ENCODE peak calls at places on chromosomes 6 and 20, in six cellular contexts. One of them, this sample, is unnamed.

GRCh38 chr6:118668761-118669411 is 17.5 kb upstream of the CEP85L start:
- DNase-seq in psoas muscle: no peak
- DNase-seq in dorsolateral prefrontal cortex: no peak
- DNase-seq in H1: no peak
- DNase-seq in CD8-positive, alpha-beta memory T cell: no peak
- DNase-seq in heart left ventricle: no peak
- DNase-seq in this sample: no peak

GRCh38 chr6:44712353-44713147 is 325.0 kb downstream of the CDC5L start:
- DNase-seq in psoas muscle: no peak
- DNase-seq in dorsolateral prefrontal cortex: no peak
- DNase-seq in H1: no peak
- DNase-seq in CD8-positive, alpha-beta memory T cell: no peak
- DNase-seq in heart left ventricle: no peak
- DNase-seq in this sample: no peak

GRCh38 chr6:20366082-20366834 is 35.4 kb upstream of the E2F3 start:
- DNase-seq in psoas muscle: no peak
- DNase-seq in dorsolateral prefrontal cortex: peak; percentile 46
- DNase-seq in H1: no peak
- DNase-seq in CD8-positive, alpha-beta memory T cell: peak; percentile 75
- DNase-seq in heart left ventricle: no peak
- DNase-seq in this sample: no peak

GRCh38 chr6:128139519-128139918 is 238.7 kb upstream of the THEMIS start:
- DNase-seq in psoas muscle: no peak
- DNase-seq in dorsolateral prefrontal cortex: no peak
- DNase-seq in H1: no peak
- DNase-seq in CD8-positive, alpha-beta memory T cell: no peak
- DNase-seq in heart left ventricle: no peak
- DNase-seq in this sample: no peak

GRCh38 chr6:106501836-106502447 is 127.4 kb downstream of the RTN4IP1 start:
- DNase-seq in psoas muscle: no peak
- DNase-seq in dorsolateral prefrontal cortex: no peak
- DNase-seq in H1: no peak
- DNase-seq in CD8-positive, alpha-beta memory T cell: no peak
- DNase-seq in heart left ventricle: no peak
- DNase-seq in this sample: no peak

GRCh38 chr20:37179671-37180524 is 550 bp upstream of the MROH8 start:
- DNase-seq in psoas muscle: no peak
- DNase-seq in dorsolateral prefrontal cortex: no peak
- DNase-seq in H1: no peak
- DNase-seq in CD8-positive, alpha-beta memory T cell: no peak
- DNase-seq in heart left ventricle: no peak
- DNase-seq in this sample: no peak

GRCh38 chr20:19789009-19789408 is 31.0 kb downstream of the RIN2 start:
- DNase-seq in psoas muscle: no peak
- DNase-seq in dorsolateral prefrontal cortex: no peak
- DNase-seq in H1: no peak
- DNase-seq in CD8-positive, alpha-beta memory T cell: no peak
- DNase-seq in heart left ventricle: no peak
- DNase-seq in this sample: no peak

GRCh38 chr20:19750907-19751636 is 7.0 kb upstream of the RIN2 start:
- DNase-seq in psoas muscle: no peak
- DNase-seq in dorsolateral prefrontal cortex: no peak
- DNase-seq in H1: no peak
- DNase-seq in CD8-positive, alpha-beta memory T cell: no peak
- DNase-seq in heart left ventricle: no peak
- DNase-seq in this sample: no peak

GRCh38 chr6:75843401-75843800 is 94.4 kb downstream of the MYO6 start:
- DNase-seq in psoas muscle: no peak
- DNase-seq in dorsolateral prefrontal cortex: no peak
- DNase-seq in H1: no peak
- DNase-seq in CD8-positive, alpha-beta memory T cell: no peak
- DNase-seq in heart left ventricle: no peak
- DNase-seq in this sample: no peak

GRCh38 chr20:41563087-41563486 is 55.1 kb downstream of the CHD6 start:
- DNase-seq in psoas muscle: no peak
- DNase-seq in dorsolateral prefrontal cortex: no peak
- DNase-seq in H1: no peak
- DNase-seq in CD8-positive, alpha-beta memory T cell: no peak
- DNase-seq in heart left ventricle: no peak
- DNase-seq in this sample: no peak

GRCh38 chr6:6998194-6998569 is 109.6 kb upstream of the RREB1 start:
- DNase-seq in psoas muscle: peak; percentile 37
- DNase-seq in dorsolateral prefrontal cortex: no peak
- DNase-seq in H1: no peak
- DNase-seq in CD8-positive, alpha-beta memory T cell: no peak
- DNase-seq in heart left ventricle: no peak
- DNase-seq in this sample: no peak

GRCh38 chr6:139699335-139699734 is 324.9 kb upstream of the CITED2 start:
- DNase-seq in psoas muscle: no peak
- DNase-seq in dorsolateral prefrontal cortex: no peak
- DNase-seq in H1: no peak
- DNase-seq in CD8-positive, alpha-beta memory T cell: no peak
- DNase-seq in heart left ventricle: no peak
- DNase-seq in this sample: no peak

GRCh38 chr20:63735859-63736718 is at the start of gene LIME1:
- DNase-seq in psoas muscle: no peak
- DNase-seq in dorsolateral prefrontal cortex: no peak
- DNase-seq in H1: no peak
- DNase-seq in CD8-positive, alpha-beta memory T cell: peak; percentile 89
- DNase-seq in heart left ventricle: peak; percentile 75
- DNase-seq in this sample: no peak

GRCh38 chr6:143743256-143744166 is 65.7 kb downstream of the PHACTR2 start:
- DNase-seq in psoas muscle: no peak
- DNase-seq in dorsolateral prefrontal cortex: no peak
- DNase-seq in H1: no peak
- DNase-seq in CD8-positive, alpha-beta memory T cell: no peak
- DNase-seq in heart left ventricle: no peak
- DNase-seq in this sample: no peak

GRCh38 chr6:87944541-87944954 is 103.1 kb upstream of the SPACA1 start:
- DNase-seq in psoas muscle: peak; percentile 75
- DNase-seq in dorsolateral prefrontal cortex: peak; percentile 51
- DNase-seq in H1: no peak
- DNase-seq in CD8-positive, alpha-beta memory T cell: no peak
- DNase-seq in heart left ventricle: peak; percentile 77
- DNase-seq in this sample: no peak

GRCh38 chr6:140174509-140174908 is 800.1 kb upstream of the CITED2 start:
- DNase-seq in psoas muscle: no peak
- DNase-seq in dorsolateral prefrontal cortex: no peak
- DNase-seq in H1: no peak
- DNase-seq in CD8-positive, alpha-beta memory T cell: no peak
- DNase-seq in heart left ventricle: no peak
- DNase-seq in this sample: no peak

GRCh38 chr20:37902504-37903313 is at the start of gene VSTM2L:
- DNase-seq in psoas muscle: no peak
- DNase-seq in dorsolateral prefrontal cortex: no peak
- DNase-seq in H1: no peak
- DNase-seq in CD8-positive, alpha-beta memory T cell: no peak
- DNase-seq in heart left ventricle: no peak
- DNase-seq in this sample: no peak

GRCh38 chr6:170076466-170077165 is 214.3 kb downstream of the DLL1 start:
- DNase-seq in psoas muscle: no peak
- DNase-seq in dorsolateral prefrontal cortex: peak; percentile 42
- DNase-seq in H1: no peak
- DNase-seq in CD8-positive, alpha-beta memory T cell: no peak
- DNase-seq in heart left ventricle: peak; percentile 44
- DNase-seq in this sample: no peak

GRCh38 chr6:42618105-42618504 is 54.3 kb downstream of the UBR2 start:
- DNase-seq in psoas muscle: no peak
- DNase-seq in dorsolateral prefrontal cortex: no peak
- DNase-seq in H1: no peak
- DNase-seq in CD8-positive, alpha-beta memory T cell: no peak
- DNase-seq in heart left ventricle: no peak
- DNase-seq in this sample: no peak

GRCh38 chr6:42619963-42620362 is 56.1 kb downstream of the UBR2 start:
- DNase-seq in psoas muscle: no peak
- DNase-seq in dorsolateral prefrontal cortex: no peak
- DNase-seq in H1: no peak
- DNase-seq in CD8-positive, alpha-beta memory T cell: no peak
- DNase-seq in heart left ventricle: no peak
- DNase-seq in this sample: no peak

GRCh38 chr6:42618686-42619085 is 54.9 kb downstream of the UBR2 start:
- DNase-seq in psoas muscle: peak; percentile 25
- DNase-seq in dorsolateral prefrontal cortex: no peak
- DNase-seq in H1: no peak
- DNase-seq in CD8-positive, alpha-beta memory T cell: no peak
- DNase-seq in heart left ventricle: no peak
- DNase-seq in this sample: no peak

GRCh38 chr6:42616716-42617115 is 52.9 kb downstream of the UBR2 start:
- DNase-seq in psoas muscle: no peak
- DNase-seq in dorsolateral prefrontal cortex: no peak
- DNase-seq in H1: no peak
- DNase-seq in CD8-positive, alpha-beta memory T cell: no peak
- DNase-seq in heart left ventricle: no peak
- DNase-seq in this sample: no peak

DNA sequence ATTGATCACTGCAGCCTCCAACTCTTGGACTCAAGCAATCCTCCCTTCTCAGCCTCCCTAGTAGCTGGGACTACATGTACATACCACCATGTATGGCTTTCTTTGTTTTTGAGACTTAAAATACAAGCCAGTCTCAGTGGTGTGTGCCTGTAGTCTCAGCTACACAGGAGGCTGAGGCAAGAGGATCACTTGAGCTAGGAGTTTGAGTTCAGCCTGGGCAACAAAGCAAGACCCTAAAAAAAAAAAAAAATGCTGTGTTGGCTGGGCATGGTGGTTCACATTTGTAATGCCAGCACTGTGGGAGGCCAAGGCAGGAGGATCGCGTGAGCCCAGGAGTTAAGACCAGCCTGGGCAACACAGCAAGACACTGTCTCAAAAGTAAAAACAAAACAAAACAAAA is 51.7 kb downstream of the UBR2 start:
- DNase-seq in psoas muscle: no peak
- DNase-seq in dorsolateral prefrontal cortex: no peak
- DNase-seq in H1: no peak
- DNase-seq in CD8-positive, alpha-beta memory T cell: no peak
- DNase-seq in heart left ventricle: no peak
- DNase-seq in this sample: no peak
- H3K4me3 ChIP-seq in psoas muscle: no peak overlapping the region
- H3K4me3 ChIP-seq in dorsolateral prefrontal cortex: no peak overlapping the region
- H3K4me3 ChIP-seq in H1: no peak overlapping the region
- H3K4me3 ChIP-seq in CD8-positive, alpha-beta memory T cell: no peak overlapping the region
- H3K4me3 ChIP-seq in heart left ventricle: no peak overlapping the region
- H3K4me3 ChIP-seq in this sample: no peak overlapping the region

GRCh38 chr6:155398221-155398620 is 57.4 kb downstream of the NOX3 start:
- DNase-seq in psoas muscle: no peak
- DNase-seq in dorsolateral prefrontal cortex: no peak
- DNase-seq in H1: no peak
- DNase-seq in CD8-positive, alpha-beta memory T cell: no peak
- DNase-seq in heart left ventricle: no peak
- DNase-seq in this sample: no peak

GRCh38 chr6:155400022-155400965 is 55.3 kb downstream of the NOX3 start:
- DNase-seq in psoas muscle: no peak
- DNase-seq in dorsolateral prefrontal cortex: peak; percentile 53
- DNase-seq in H1: no peak
- DNase-seq in CD8-positive, alpha-beta memory T cell: no peak
- DNase-seq in heart left ventricle: no peak
- DNase-seq in this sample: no peak

GRCh38 chr6:155397172-155397705 is 58.4 kb downstream of the NOX3 start:
- DNase-seq in psoas muscle: no peak
- DNase-seq in dorsolateral prefrontal cortex: no peak
- DNase-seq in H1: no peak
- DNase-seq in CD8-positive, alpha-beta memory T cell: no peak
- DNase-seq in heart left ventricle: no peak
- DNase-seq in this sample: no peak

GRCh38 chr6:155399062-155399746 is 56.4 kb downstream of the NOX3 start:
- DNase-seq in psoas muscle: no peak
- DNase-seq in dorsolateral prefrontal cortex: no peak
- DNase-seq in H1: no peak
- DNase-seq in CD8-positive, alpha-beta memory T cell: no peak
- DNase-seq in heart left ventricle: no peak
- DNase-seq in this sample: no peak

DNA sequence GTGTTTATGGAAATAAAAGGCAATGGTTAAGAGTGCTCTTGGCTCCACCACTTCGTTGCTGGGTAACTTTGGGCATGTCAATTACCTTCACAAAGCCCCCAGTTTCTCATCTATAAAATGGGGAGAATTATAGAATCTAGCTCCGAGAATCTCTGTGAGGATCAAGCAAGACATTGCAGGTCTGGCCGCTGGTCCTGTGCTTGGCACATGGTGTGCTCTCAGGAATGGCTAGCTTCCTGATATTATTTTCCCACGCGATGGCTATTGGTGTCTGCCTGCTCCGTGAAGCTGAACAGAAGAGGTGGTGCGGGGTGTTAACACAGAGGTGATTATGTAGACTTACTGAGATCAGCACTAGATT is 57.0 kb downstream of the NOX3 start:
- DNase-seq in psoas muscle: no peak
- DNase-seq in dorsolateral prefrontal cortex: no peak
- DNase-seq in H1: no peak
- DNase-seq in CD8-positive, alpha-beta memory T cell: no peak
- DNase-seq in heart left ventricle: no peak
- DNase-seq in this sample: no peak
- H3K27me3 ChIP-seq in psoas muscle: no peaks in the 10 kb centered on the region
- H3K27me3 ChIP-seq in dorsolateral prefrontal cortex: no peaks in the 10 kb centered on the region
- H3K27me3 ChIP-seq in H1: no peaks in the 10 kb centered on the region
- H3K27me3 ChIP-seq in CD8-positive, alpha-beta memory T cell: no peaks in the 10 kb centered on the region
- H3K27me3 ChIP-seq in heart left ventricle: no peaks in the 10 kb centered on the region
- H3K27me3 ChIP-seq in this sample: no peaks in the 10 kb centered on the region

GRCh38 chr6:56399672-56400263 is 152.4 kb upstream of the COL21A1 start:
- DNase-seq in psoas muscle: no peak
- DNase-seq in dorsolateral prefrontal cortex: no peak
- DNase-seq in H1: no peak
- DNase-seq in CD8-positive, alpha-beta memory T cell: no peak
- DNase-seq in heart left ventricle: no peak
- DNase-seq in this sample: no peak
- H3K4me3 ChIP-seq in psoas muscle: no peak overlapping the region
- H3K4me3 ChIP-seq in dorsolateral prefrontal cortex: no peak overlapping the region
- H3K4me3 ChIP-seq in H1: no peak overlapping the region
- H3K4me3 ChIP-seq in CD8-positive, alpha-beta memory T cell: no peak overlapping the region
- H3K4me3 ChIP-seq in heart left ventricle: no peak overlapping the region
- H3K4me3 ChIP-seq in this sample: no peak overlapping the region

GRCh38 chr20:47784256-47784598 is 1.1 kb downstream of the SULF2 start:
- DNase-seq in psoas muscle: no peak
- DNase-seq in dorsolateral prefrontal cortex: no peak
- DNase-seq in H1: no peak
- DNase-seq in CD8-positive, alpha-beta memory T cell: no peak
- DNase-seq in heart left ventricle: no peak
- DNase-seq in this sample: no peak
- H3K27me3 ChIP-seq in psoas muscle: no peaks in the 10 kb centered on the region
- H3K27me3 ChIP-seq in dorsolateral prefrontal cortex: peaks cover 40% of the 10 kb centered on the region
- H3K27me3 ChIP-seq in H1: peaks cover 2% of the 10 kb centered on the region
- H3K27me3 ChIP-seq in CD8-positive, alpha-beta memory T cell: peaks cover 6% of the 10 kb centered on the region
- H3K27me3 ChIP-seq in heart left ventricle: peaks cover 10% of the 10 kb centered on the region
- H3K27me3 ChIP-seq in this sample: no peaks in the 10 kb centered on the region

GRCh38 chr20:46501337-46501942 is 11.9 kb downstream of the ZNF334 start:
- DNase-seq in psoas muscle: no peak
- DNase-seq in dorsolateral prefrontal cortex: no peak
- DNase-seq in H1: no peak
- DNase-seq in CD8-positive, alpha-beta memory T cell: no peak
- DNase-seq in heart left ventricle: no peak
- DNase-seq in this sample: no peak
- H3K4me3 ChIP-seq in psoas muscle: no peak overlapping the region
- H3K4me3 ChIP-seq in dorsolateral prefrontal cortex: no peak overlapping the region
- H3K4me3 ChIP-seq in H1: no peak overlapping the region
- H3K4me3 ChIP-seq in CD8-positive, alpha-beta memory T cell: no peak overlapping the region
- H3K4me3 ChIP-seq in heart left ventricle: no peak overlapping the region
- H3K4me3 ChIP-seq in this sample: no peak overlapping the region

GRCh38 chr6:167162591-167162990 is 4.8 kb upstream of the GPR31 start:
- DNase-seq in psoas muscle: no peak
- DNase-seq in dorsolateral prefrontal cortex: no peak
- DNase-seq in H1: no peak
- DNase-seq in CD8-positive, alpha-beta memory T cell: no peak
- DNase-seq in heart left ventricle: no peak
- DNase-seq in this sample: no peak
- H3K27me3 ChIP-seq in psoas muscle: no peaks in the 10 kb centered on the region
- H3K27me3 ChIP-seq in dorsolateral prefrontal cortex: no peaks in the 10 kb centered on the region
- H3K27me3 ChIP-seq in H1: no peaks in the 10 kb centered on the region
- H3K27me3 ChIP-seq in CD8-positive, alpha-beta memory T cell: no peaks in the 10 kb centered on the region
- H3K27me3 ChIP-seq in heart left ventricle: peaks cover 41% of the 10 kb centered on the region
- H3K27me3 ChIP-seq in this sample: no peaks in the 10 kb centered on the region

GRCh38 chr6:31614674-31615578 is at the start of gene AIF1:
- DNase-seq in psoas muscle: no peak
- DNase-seq in dorsolateral prefrontal cortex: no peak
- DNase-seq in H1: no peak
- DNase-seq in CD8-positive, alpha-beta memory T cell: no peak
- DNase-seq in heart left ventricle: no peak
- DNase-seq in this sample: no peak
- H3K4me3 ChIP-seq in psoas muscle: peak within 1 kb of the TSS; percentile 32
- H3K4me3 ChIP-seq in dorsolateral prefrontal cortex: peak within 1 kb of the TSS; percentile 41
- H3K4me3 ChIP-seq in H1: no peak within 1 kb of the TSS
- H3K4me3 ChIP-seq in CD8-positive, alpha-beta memory T cell: peak within 1 kb of the TSS; percentile 67
- H3K4me3 ChIP-seq in heart left ventricle: peak within 1 kb of the TSS; percentile 59
- H3K4me3 ChIP-seq in this sample: peak within 1 kb of the TSS; percentile 17

This sample was measured in esophagus squamous epithelium.